ENCODE peak calls at places on chromosomes 4 and X, in ten cellular contexts. H is naive B cell; I is fibroblast of the conjunctiva; V is CD8-positive, alpha-beta memory T cell; Y is HT-29; E is activated CD4-positive, alpha-beta memory T cell treated with anti-CD3 and anti-CD28 coated beads for 36 hours; S is T-helper 2 cell; K is stimulated activated CD8-positive, alpha-beta memory T cell treated with anti-CD3 and anti-CD28 coated beads, Interleukin-12 subunit alpha, Interleukin-12 subunit beta, amount 100 ng/mL, for 4 hours; T is OCI-M1; Q is activated naive CD4-positive, alpha-beta T cell. A is an unnamed sample.

GRCh38 chr4:93960450-93960849 is 131.9 kb downstream of the ATOH1 start:
- DNase-seq in K (no peak), S (no peak), Q (no peak), Y (no peak), E (no peak), T (no peak), V (no peak), I (no peak), H (no peak), A (no peak)

GRCh38 chr4:126441173-126441810 is 1126.5 kb downstream of the FAT4 start:
- DNase-seq in V (no peak), Y (no peak), H (no peak), K (no peak), T (no peak), E (no peak), S (no peak), I (no peak), Q (no peak), A (no peak)

GRCh38 chrX:73812256-73812655 is 249.3 kb downstream of the CHIC1 start:
- DNase-seq in T (no peak), Y (no peak), E (no peak), I (no peak), V (no peak), H (no peak), S (no peak), K (no peak), Q (no peak), A (no peak)

GRCh38 chr4:150006197-150006596 is 72.0 kb upstream of the DCLK2 start:
- DNase-seq in T (no peak), K (no peak), H (no peak), E (no peak), S (no peak), I (peak), V (no peak), Q (no peak), Y (no peak), A (no peak)

GRCh38 chr4:105767579-105767978 is 59.0 kb downstream of the GSTCD start:
- DNase-seq in T (no peak), S (no peak), V (no peak), H (no peak), E (no peak), K (no peak), Q (no peak), Y (peak), I (no peak), A (no peak)

GRCh38 chr4:4329496-4329895 is 39.4 kb downstream of the ZBTB49 start:
- DNase-seq in E (no peak), S (no peak), H (no peak), Y (no peak), I (no peak), T (no peak), V (no peak), K (no peak), Q (no peak), A (no peak)

GRCh38 chr4:184768296-184768695 is 34.4 kb upstream of the CENPU start:
- DNase-seq in V (no peak), Y (no peak), S (no peak), Q (no peak), K (no peak), H (no peak), I (no peak), E (no peak), T (no peak), A (no peak)

GRCh38 chrX:11214346-11215190 is 78.6 kb upstream of the AMELX start:
- DNase-seq in S (no peak), E (no peak), Y (no peak), K (no peak), I (no peak), V (no peak), H (no peak), Q (no peak), T (no peak), A (no peak)

GRCh38 chr4:145681518-145681917 is 1.6 kb downstream of the C4orf51 start:
- DNase-seq in Y (no peak), S (no peak), K (no peak), V (no peak), H (no peak), E (no peak), T (no peak), Q (no peak), I (no peak), A (no peak)

A was measured in left lung.